ENCODE peak calls at places on chromosomes 13 and 19, in eight cellular contexts. M is GM06990, K is astrocyte of the spinal cord, S is IMR-90, T is neural progenitor cell, B is fibroblast of lung, X is choroid plexus epithelial cell, O is left ventricle myocardium inferior. W is an unnamed sample.

GRCh38 chr19:29785955-29786589 is 25.7 kb upstream of the CCNE1 start:
- DNase-seq in M (no peak), K (no peak), S (no peak), T (no peak), B (no peak), X (no peak), O (no peak), W (no peak)

GRCh38 chr19:20078696-20079095 is 896 bp downstream of the ZNF90 start:
- DNase-seq in M (no peak), K (peak), S (peak), T (peak), B (peak), X (peak), O (peak), W (peak)

GRCh38 chr19:55486043-55486970 is 1.3 kb downstream of the NAT14 start:
- DNase-seq in M (no peak), K (no peak), S (no peak), T (no peak), B (no peak), X (no peak), O (no peak), W (peak)

GRCh38 chr19:45222724-45223123 is 22.5 kb downstream of the EXOC3L2 start:
- DNase-seq in M (no peak), K (no peak), S (no peak), T (no peak), B (no peak), X (no peak), O (no peak), W (no peak)

GRCh38 chr13:30111810-30112209 is 195.5 kb downstream of the KATNAL1 start:
- DNase-seq in M (no peak), K (no peak), S (no peak), T (no peak), B (no peak), X (no peak), O (no peak), W (no peak)

GRCh38 chr13:59038824-59039223 is 1124.9 kb downstream of the DIAPH3 start:
- DNase-seq in M (no peak), K (peak), S (peak), T (no peak), B (peak), X (peak), O (no peak), W (no peak)

GRCh38 chr19:58196911-58197616 is 14.2 kb downstream of the ZNF274 start:
- DNase-seq in M (peak), K (peak), S (peak), T (no peak), B (peak), X (peak), O (no peak), W (peak)

GRCh38 chr13:42380420-42381164 is 108.6 kb downstream of the AKAP11 start:
- DNase-seq in M (peak), K (no peak), S (no peak), T (no peak), B (no peak), X (no peak), O (no peak), W (no peak)

GRCh38 chr13:44718467-44718866 is 142.3 kb upstream of the TSC22D1 start:
- DNase-seq in M (no peak), K (no peak), S (no peak), T (no peak), B (no peak), X (no peak), O (no peak), W (no peak)

GRCh38 chr19:15091918-15092753 is 10.1 kb downstream of the OR1I1 start:
- DNase-seq in M (no peak), K (peak), S (peak), T (peak), B (peak), X (peak), O (no peak), W (peak)

GRCh38 chr13:28321751-28322150 is 173.2 kb downstream of the FLT1 start:
- DNase-seq in M (no peak), K (no peak), S (peak), T (no peak), B (no peak), X (peak), O (no peak), W (peak)

GRCh38 chr13:61768175-61768574 is 352.5 kb upstream of the PCDH20 start:
- DNase-seq in M (no peak), K (no peak), S (no peak), T (no peak), B (no peak), X (no peak), O (no peak), W (no peak)

GRCh38 chr19:6723108-6723618 is 2.7 kb upstream of the C3 start:
- DNase-seq in M (no peak), K (no peak), S (peak), T (no peak), B (peak), X (peak), O (peak), W (peak)

GRCh38 chr19:5281588-5281987 is 59.0 kb downstream of the PTPRS start:
- DNase-seq in M (no peak), K (no peak), S (no peak), T (no peak), B (peak), X (no peak), O (peak), W (no peak)

GRCh38 chr19:21940684-21941083 is 70.1 kb downstream of the ZNF208 start:
- DNase-seq in M (no peak), K (no peak), S (no peak), T (no peak), B (no peak), X (no peak), O (no peak), W (no peak)

GRCh38 chr13:102580552-102581169 is 16.1 kb upstream of the TPP2 start:
- DNase-seq in M (peak), K (peak), S (peak), T (peak), B (peak), X (peak), O (no peak), W (peak)

GRCh38 chr13:88717946-88718345 is 1046.8 kb downstream of the SLITRK5 start:
- DNase-seq in M (no peak), K (no peak), S (no peak), T (no peak), B (no peak), X (no peak), O (no peak), W (no peak)

GRCh38 chr19:46218160-46218559 is 11.4 kb upstream of the IGFL1 start:
- DNase-seq in M (no peak), K (peak), S (peak), T (peak), B (peak), X (peak), O (no peak), W (peak)

GRCh38 chr19:13082192-13083007 is 20.3 kb downstream of the LYL1 start:
- DNase-seq in M (no peak), K (peak), S (peak), T (peak), B (peak), X (peak), O (no peak), W (peak)

GRCh38 chr19:10567696-10568443 is 909 bp downstream of the CDKN2D start:
- DNase-seq in M (no peak), K (no peak), S (no peak), T (no peak), B (no peak), X (no peak), O (no peak), W (no peak)

GRCh38 chr13:77544365-77544764 is 8.9 kb downstream of the SCEL start:
- DNase-seq in M (no peak), K (peak), S (no peak), T (no peak), B (peak), X (peak), O (peak), W (peak)

GRCh38 chr13:77555246-77555645 is 19.7 kb downstream of the SCEL start:
- DNase-seq in M (no peak), K (no peak), S (no peak), T (no peak), B (no peak), X (no peak), O (no peak), W (no peak)

GRCh38 chr19:39692166-39692565 is 12.1 kb upstream of the LGALS14 start:
- DNase-seq in M (no peak), K (no peak), S (no peak), T (no peak), B (no peak), X (no peak), O (no peak), W (peak)

GRCh38 chr13:94712287-94712811 is at the start of gene SOX21:
- DNase-seq in M (peak), K (no peak), S (no peak), T (peak), B (peak), X (no peak), O (no peak), W (no peak)

GRCh38 chr19:7874080-7874856 is at the start of gene PRR36:
- DNase-seq in M (no peak), K (no peak), S (no peak), T (peak), B (no peak), X (peak), O (no peak), W (no peak)

GRCh38 chr13:51000058-51000457 is 90.5 kb downstream of the RNASEH2B start:
- DNase-seq in M (no peak), K (peak), S (no peak), T (no peak), B (no peak), X (no peak), O (no peak), W (no peak)

GRCh38 chr19:16067205-16067938 is 8.9 kb upstream of the TPM4 start:
- DNase-seq in M (no peak), K (peak), S (peak), T (no peak), B (peak), X (peak), O (no peak), W (peak)

GRCh38 chr13:43238341-43239083 is 215.1 kb downstream of the DNAJC15 start:
- DNase-seq in M (no peak), K (no peak), S (no peak), T (no peak), B (no peak), X (no peak), O (no peak), W (no peak)

GRCh38 chr13:20340759-20341161 is 108.6 kb upstream of the GJB6 start:
- DNase-seq in M (no peak), K (no peak), S (no peak), T (no peak), B (peak), X (peak), O (no peak), W (peak)

GRCh38 chr13:74110053-74110452 is 24.2 kb downstream of the KLF12 start:
- DNase-seq in M (no peak), K (no peak), S (no peak), T (no peak), B (no peak), X (no peak), O (peak), W (no peak)

GRCh38 chr19:18438331-18439024 is 545 bp upstream of the ISYNA1 start:
- DNase-seq in M (no peak), K (peak), S (no peak), T (peak), B (no peak), X (peak), O (peak), W (no peak)

GRCh38 chr19:7562646-7563393 is 27.3 kb downstream of the PNPLA6 start:
- DNase-seq in M (no peak), K (no peak), S (no peak), T (peak), B (no peak), X (no peak), O (no peak), W (no peak)

GRCh38 chr13:78137404-78138142 is 218.9 kb upstream of the EDNRB start:
- DNase-seq in M (peak), K (peak), S (peak), T (peak), B (peak), X (peak), O (no peak), W (peak)

GRCh38 chr13:62482351-62482750 is 1066.7 kb upstream of the PCDH20 start:
- DNase-seq in M (no peak), K (peak), S (no peak), T (no peak), B (no peak), X (no peak), O (no peak), W (no peak)

GRCh38 chr13:67224148-67224846 is 5.8 kb downstream of the PCDH9 start:
- DNase-seq in M (no peak), K (peak), S (peak), T (peak), B (peak), X (peak), O (peak), W (peak)

GRCh38 chr19:2495130-2495641 is 19.3 kb downstream of the GADD45B start:
- DNase-seq in M (no peak), K (peak), S (peak), T (peak), B (peak), X (peak), O (peak), W (peak)

GRCh38 chr19:45403781-45404556 is 900 bp downstream of the PPP1R13L start:
- DNase-seq in M (peak), K (peak), S (no peak), T (peak), B (no peak), X (peak), O (peak), W (no peak)

GRCh38 chr13:21203132-21203531 is 26.7 kb downstream of the MRPL57 start:
- DNase-seq in M (no peak), K (no peak), S (peak), T (no peak), B (peak), X (peak), O (no peak), W (no peak)

DNA sequence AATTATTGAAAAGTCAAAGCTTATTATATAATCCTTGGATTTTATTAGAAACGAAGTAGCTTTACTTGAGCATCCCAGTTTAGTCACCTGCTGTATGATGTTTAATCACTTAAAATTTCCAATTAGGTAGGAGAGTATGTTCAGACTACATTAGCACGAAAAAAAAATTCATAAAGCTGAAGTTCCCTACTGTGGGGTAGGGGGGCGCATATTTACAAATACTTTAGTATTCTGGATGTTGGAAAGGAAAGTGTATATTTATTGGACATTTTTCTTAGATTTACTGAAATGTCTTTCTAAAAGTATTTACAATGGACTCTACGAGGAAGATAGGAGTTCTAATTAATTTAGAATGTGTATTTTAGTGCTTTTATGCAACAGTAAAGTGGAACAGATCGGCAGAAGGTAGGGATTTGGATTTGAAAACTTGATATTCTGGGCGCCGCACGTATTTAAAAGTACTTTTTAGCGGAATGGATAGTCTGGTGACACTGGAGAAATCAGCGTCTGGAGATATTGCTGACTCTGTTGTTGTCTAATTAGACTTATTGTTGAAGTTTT is 1.9 kb downstream of the CDK8 start:
- DNase-seq in M (peak), K (peak), S (peak), T (no peak), B (peak), X (peak), O (no peak), W (peak)
- TF ChIP-seq CTCF in M (peak), K (peak), S (peak), T (peak), B (peak), X (no peak), O (peak), W (peak)

DNA sequence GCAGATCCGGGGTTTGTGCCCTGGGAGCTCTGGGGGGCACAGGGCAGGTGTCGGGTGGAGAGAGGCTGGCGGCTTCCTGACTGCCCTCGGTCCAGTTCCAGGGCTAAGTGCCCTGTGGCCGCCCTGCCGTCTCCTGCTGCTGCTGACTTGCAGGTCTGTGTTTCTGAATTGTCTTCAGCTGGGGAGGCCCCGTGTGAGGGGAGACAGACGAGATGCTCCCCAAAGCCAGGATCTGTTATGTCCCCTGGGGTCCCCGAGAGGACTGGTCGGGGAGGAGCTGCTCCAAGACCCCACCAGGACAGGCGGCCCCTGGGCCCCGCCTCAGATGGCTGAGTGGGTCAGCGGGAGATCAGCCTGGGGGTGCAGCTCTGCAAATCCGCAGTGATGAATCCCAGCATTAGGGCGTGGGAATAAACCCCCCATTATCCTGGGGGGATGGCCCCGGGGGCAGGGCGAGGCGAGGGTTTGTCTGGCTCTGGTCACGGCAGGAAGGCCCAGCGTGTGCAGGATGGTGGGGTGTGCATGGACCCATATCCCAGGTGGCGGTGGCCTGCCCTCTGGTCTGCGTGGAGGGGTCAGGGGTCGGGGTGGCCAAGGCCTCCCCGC is 4.7 kb downstream of the HCN2 start:
- DNase-seq in M (no peak), K (no peak), S (no peak), T (no peak), B (no peak), X (no peak), O (no peak), W (no peak)
- H3K4me3 ChIP-seq in M (no peak), K (no peak), S (no peak), T (no peak), B (no peak), X (no peak), O (no peak), W (no peak)

GRCh38 chr19:47794526-47794925 is 9.8 kb downstream of the TPRX1 start:
- DNase-seq in M (no peak), K (no peak), S (no peak), T (peak), B (no peak), X (no peak), O (no peak), W (no peak)
- TF ChIP-seq CTCF in M (peak), K (no peak), S (no peak), T (peak), B (no peak), X (peak), O (no peak), W (no peak)

GRCh38 chr13:109786457-109787134 is at the start of gene IRS2:
- DNase-seq in M (peak), K (peak), S (peak), T (peak), B (peak), X (peak), O (peak), W (peak)

GRCh38 chr13:109790071-109790470 is 3.7 kb upstream of the IRS2 start:
- DNase-seq in M (no peak), K (no peak), S (no peak), T (no peak), B (peak), X (peak), O (no peak), W (peak)

GRCh38 chr13:109787135-109787954 is 962 bp upstream of the IRS2 start:
- DNase-seq in M (no peak), K (peak), S (peak), T (peak), B (no peak), X (peak), O (peak), W (peak)

GRCh38 chr13:109789262-109789661 is 2.9 kb upstream of the IRS2 start:
- DNase-seq in M (no peak), K (no peak), S (no peak), T (no peak), B (no peak), X (no peak), O (no peak), W (no peak)

GRCh38 chr13:109788372-109789195 is 2.2 kb upstream of the IRS2 start:
- DNase-seq in M (no peak), K (no peak), S (no peak), T (no peak), B (no peak), X (no peak), O (no peak), W (no peak)
- H3K4me3 ChIP-seq in M (no peak), K (no peak), S (no peak), T (no peak), B (no peak), X (no peak), O (no peak), W (no peak)

DNA sequence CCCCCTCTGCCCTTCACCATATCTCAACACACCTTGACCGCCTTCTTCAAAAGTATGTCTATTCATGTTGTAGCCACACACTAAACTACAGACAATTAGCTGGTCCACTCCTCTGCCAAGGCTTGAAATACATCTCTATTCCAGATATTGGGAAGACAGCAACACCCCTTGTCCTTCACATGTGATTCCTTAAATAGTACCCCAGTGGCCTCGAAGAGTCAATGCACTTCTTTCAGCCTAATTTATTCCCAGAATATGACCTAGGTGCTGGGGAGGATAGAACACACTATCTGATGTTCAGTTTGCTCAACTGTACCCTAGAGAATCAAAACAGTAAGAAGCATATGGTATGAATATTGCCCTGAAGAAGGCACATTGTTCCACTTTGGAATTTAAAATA is 82.4 kb upstream of the DACH1 start:
- DNase-seq in M (no peak), K (no peak), S (no peak), T (no peak), B (no peak), X (no peak), O (no peak), W (no peak)
- TF ChIP-seq CTCF in M (no peak), K (no peak), S (no peak), T (peak), B (no peak), X (no peak), O (no peak), W (no peak)